ENCODE peak calls at places on chromosomes 1 and 21, in nine cellular contexts. A is hepatocyte; Y is tibial nerve; B is AG09309; L is thoracic aorta; X is cardiac muscle cell; V is CD8-positive, alpha-beta T cell; Q is GM23338; T is fibroblast of lung. I is an unnamed sample.

GRCh38 chr1:178055779-178056471 is 38.0 kb upstream of the RASAL2 start:
- DNase-seq in A (peak), Y (no peak), B (no peak), L (no peak), X (peak), V (no peak), Q (no peak), T (peak), I (peak)

GRCh38 chr21:37082856-37083611 is 10.0 kb downstream of the TTC3 start:
- DNase-seq in A (no peak), Y (no peak), B (no peak), L (no peak), X (no peak), V (no peak), Q (no peak), T (no peak), I (no peak)

GRCh38 chr1:159790237-159790917 is 9.6 kb downstream of the DUSP23 start:
- DNase-seq in A (peak), Y (no peak), B (no peak), L (no peak), X (peak), V (no peak), Q (peak), T (peak), I (peak)

GRCh38 chr1:175984813-175985212 is 222.3 kb downstream of the COP1 start:
- DNase-seq in A (peak), Y (no peak), B (no peak), L (no peak), X (no peak), V (no peak), Q (no peak), T (no peak), I (no peak)

GRCh38 chr1:213186168-213186567 is 135.1 kb downstream of the RPS6KC1 start:
- DNase-seq in A (no peak), Y (no peak), B (no peak), L (no peak), X (no peak), V (no peak), Q (no peak), T (no peak), I (no peak)

GRCh38 chr1:8866792-8867415 is 11.6 kb downstream of the ENO1 start:
- DNase-seq in A (no peak), Y (no peak), B (no peak), L (no peak), X (no peak), V (no peak), Q (no peak), T (no peak), I (no peak)

GRCh38 chr1:156387899-156388813 is 19.1 kb downstream of the RHBG start:
- DNase-seq in A (peak), Y (no peak), B (no peak), L (no peak), X (peak), V (no peak), Q (peak), T (no peak), I (no peak)

GRCh38 chr1:205458777-205459566 is 3.1 kb upstream of the BLACAT1 start:
- DNase-seq in A (peak), Y (no peak), B (no peak), L (no peak), X (peak), V (peak), Q (peak), T (peak), I (peak)

GRCh38 chr1:19338323-19338762 is 26.2 kb downstream of the SLC66A1 start:
- DNase-seq in A (peak), Y (no peak), B (no peak), L (no peak), X (no peak), V (no peak), Q (peak), T (no peak), I (no peak)

GRCh38 chr1:18955442-18956188 is 861 bp downstream of the IFFO2 start:
- DNase-seq in A (peak), Y (no peak), B (no peak), L (no peak), X (peak), V (no peak), Q (peak), T (no peak), I (no peak)

GRCh38 chr1:151839457-151840409 is at the start of gene C2CD4D:
- DNase-seq in A (peak), Y (no peak), B (no peak), L (no peak), X (peak), V (peak), Q (peak), T (no peak), I (peak)

GRCh38 chr1:101055623-101056022 is 30.0 kb upstream of the DPH5 start:
- DNase-seq in A (no peak), Y (no peak), B (no peak), L (no peak), X (no peak), V (no peak), Q (no peak), T (no peak), I (no peak)

GRCh38 chr1:9766759-9767442 is 56.9 kb downstream of the CLSTN1 start:
- DNase-seq in A (peak), Y (no peak), B (peak), L (no peak), X (peak), V (no peak), Q (no peak), T (peak), I (peak)

GRCh38 chr21:38311091-38311490 is 54.3 kb downstream of the KCNJ15 start:
- DNase-seq in A (no peak), Y (no peak), B (no peak), L (no peak), X (no peak), V (no peak), Q (no peak), T (no peak), I (no peak)

GRCh38 chr1:85344256-85344694 is 67.8 kb upstream of the BCL10 start:
- DNase-seq in A (peak), Y (no peak), B (no peak), L (no peak), X (peak), V (no peak), Q (peak), T (peak), I (peak)

GRCh38 chr1:227733751-227734545 is 1.2 kb downstream of the JMJD4 start:
- DNase-seq in A (no peak), Y (no peak), B (no peak), L (no peak), X (no peak), V (no peak), Q (no peak), T (no peak), I (peak)

GRCh38 chr21:41932191-41932575 is 21.6 kb downstream of the C2CD2 start:
- DNase-seq in A (peak), Y (no peak), B (peak), L (no peak), X (peak), V (no peak), Q (no peak), T (peak), I (peak)

GRCh38 chr21:38170283-38170682 is 86.5 kb upstream of the KCNJ15 start:
- DNase-seq in A (peak), Y (no peak), B (no peak), L (no peak), X (peak), V (no peak), Q (peak), T (peak), I (peak)

GRCh38 chr1:240189386-240189989 is 97.8 kb downstream of the FMN2 start:
- DNase-seq in A (peak), Y (peak), B (no peak), L (no peak), X (peak), V (peak), Q (peak), T (peak), I (peak)

GRCh38 chr1:11080931-11081330 is 18.7 kb downstream of the EXOSC10 start:
- DNase-seq in A (no peak), Y (no peak), B (no peak), L (no peak), X (no peak), V (no peak), Q (no peak), T (no peak), I (no peak)

GRCh38 chr1:31736675-31737074 is 27.5 kb downstream of the ADGRB2 start:
- DNase-seq in A (no peak), Y (no peak), B (no peak), L (no peak), X (no peak), V (no peak), Q (no peak), T (no peak), I (peak)

GRCh38 chr1:63774617-63775417 is 1.0 kb downstream of the ROR1 start:
- DNase-seq in A (peak), Y (peak), B (no peak), L (no peak), X (peak), V (no peak), Q (peak), T (peak), I (no peak)

GRCh38 chr1:166164995-166165660 is 1.7 kb downstream of the FAM78B start:
- DNase-seq in A (peak), Y (peak), B (no peak), L (no peak), X (peak), V (no peak), Q (peak), T (peak), I (no peak)

GRCh38 chr1:166165661-166166399 is 971 bp downstream of the FAM78B start:
- DNase-seq in A (peak), Y (peak), B (no peak), L (no peak), X (no peak), V (no peak), Q (peak), T (peak), I (no peak)

GRCh38 chr1:166166701-166167394 is at the start of gene FAM78B:
- DNase-seq in A (peak), Y (peak), B (no peak), L (no peak), X (peak), V (peak), Q (peak), T (peak), I (peak)

GRCh38 chr1:166167395-166167922 is 658 bp upstream of the FAM78B start:
- DNase-seq in A (no peak), Y (no peak), B (no peak), L (no peak), X (peak), V (no peak), Q (peak), T (no peak), I (no peak)

GRCh38 chr1:166166400-166166699 is 451 bp downstream of the FAM78B start:
- DNase-seq in A (no peak), Y (no peak), B (no peak), L (no peak), X (no peak), V (no peak), Q (no peak), T (no peak), I (no peak)
- TF ChIP-seq CTCF in A (no peak), Y (no peak), B (no peak), L (no peak), X (no peak), V (no peak), Q (no peak), T (no peak), I (no peak)

DNA sequence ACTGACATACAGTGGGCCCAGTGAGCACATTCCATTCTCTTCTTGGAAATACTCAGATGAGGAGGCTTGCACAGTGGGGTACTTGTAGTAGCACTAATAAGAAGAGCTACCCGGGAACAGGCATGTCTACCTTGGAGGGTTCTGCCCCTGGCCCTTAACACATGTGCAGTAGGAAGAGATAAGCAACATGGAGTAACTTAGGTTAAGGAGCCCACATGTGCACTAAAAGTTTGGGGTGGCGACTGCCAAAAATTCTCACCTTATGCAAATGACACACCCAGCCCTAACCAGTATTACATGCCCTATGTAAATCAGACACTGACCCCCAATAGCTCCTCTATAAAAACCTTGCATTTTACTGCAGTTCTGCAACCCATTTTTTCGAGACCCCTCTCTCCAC is 1313.3 kb downstream of the KCNT2 start:
- DNase-seq in A (no peak), Y (no peak), B (no peak), L (no peak), X (no peak), V (no peak), Q (peak), T (no peak), I (no peak)
- H3K4me3 ChIP-seq in A (no peak), Y (no peak), B (no peak), L (no peak), X (no peak), V (no peak), Q (no peak), T (no peak), I (no peak)

DNA sequence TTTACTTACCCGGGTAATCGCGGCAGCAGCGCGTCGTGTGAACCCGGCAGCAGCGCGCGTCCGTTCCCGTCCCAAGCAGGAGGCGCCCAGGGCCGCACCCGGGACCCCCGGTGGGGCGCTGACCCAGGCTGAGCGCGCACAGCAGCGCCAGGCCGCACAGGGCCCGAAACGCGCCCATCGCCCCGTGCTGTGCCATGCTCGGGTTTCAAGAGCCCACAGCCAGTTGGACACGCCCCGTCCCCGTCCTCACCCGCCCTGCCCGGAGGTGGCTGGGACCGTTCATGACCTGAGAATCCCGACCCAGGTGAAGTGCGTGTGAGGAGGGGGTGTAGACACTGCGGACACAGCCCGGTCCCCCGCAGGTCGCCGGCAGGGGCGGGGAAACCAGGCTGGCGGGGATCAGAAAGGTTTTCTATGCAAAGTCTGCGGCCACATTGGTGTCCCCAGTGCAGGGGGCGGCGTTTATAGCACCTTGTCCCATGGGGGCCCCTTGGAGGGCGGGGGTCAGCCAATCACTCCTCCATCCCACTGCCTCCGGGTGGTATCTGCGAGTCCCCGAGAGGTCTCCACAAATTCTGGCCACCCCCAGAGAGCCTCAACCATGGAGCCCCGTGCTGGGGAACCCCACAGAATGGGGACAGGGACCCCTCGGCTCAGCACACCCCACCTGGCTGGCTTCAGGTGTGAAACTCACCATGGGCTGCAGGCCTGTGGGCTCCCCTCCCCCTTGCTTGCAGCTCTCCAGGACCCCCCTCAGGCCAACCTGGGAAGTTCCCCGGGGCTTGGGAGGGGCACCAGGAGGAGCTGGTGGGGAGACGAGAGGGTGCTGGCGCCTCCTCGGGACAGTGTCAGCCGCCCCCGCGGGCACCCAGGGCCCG is at the start of gene TNFRSF18:
- DNase-seq in A (no peak), Y (no peak), B (no peak), L (no peak), X (no peak), V (no peak), Q (peak), T (peak), I (no peak)
- TF ChIP-seq CTCF in A (no peak), Y (no peak), B (no peak), L (no peak), X (peak), V (no peak), Q (peak), T (no peak), I (no peak)

GRCh38 chr1:77031101-77031662 is 163.9 kb downstream of the ST6GALNAC5 start:
- DNase-seq in A (peak), Y (no peak), B (peak), L (no peak), X (peak), V (no peak), Q (no peak), T (peak), I (peak)
- H3K4me3 ChIP-seq in A (no peak), Y (no peak), B (no peak), L (no peak), X (no peak), V (no peak), Q (no peak), T (no peak), I (no peak)

GRCh38 chr1:234321211-234321610 is 52.0 kb upstream of the COA6 start:
- DNase-seq in A (no peak), Y (no peak), B (no peak), L (no peak), X (no peak), V (no peak), Q (no peak), T (no peak), I (no peak)

GRCh38 chr1:234320549-234320948 is 52.7 kb upstream of the COA6 start:
- DNase-seq in A (peak), Y (no peak), B (no peak), L (no peak), X (no peak), V (no peak), Q (no peak), T (no peak), I (peak)

GRCh38 chr1:234324668-234325225 is 48.5 kb upstream of the COA6 start:
- DNase-seq in A (no peak), Y (no peak), B (no peak), L (no peak), X (no peak), V (no peak), Q (no peak), T (no peak), I (no peak)

GRCh38 chr1:234322097-234322496 is 51.2 kb upstream of the COA6 start:
- DNase-seq in A (no peak), Y (no peak), B (no peak), L (no peak), X (no peak), V (no peak), Q (no peak), T (no peak), I (no peak)

GRCh38 chr1:234322979-234323378 is 50.3 kb upstream of the COA6 start:
- DNase-seq in A (peak), Y (no peak), B (no peak), L (no peak), X (peak), V (peak), Q (peak), T (peak), I (peak)
- TF ChIP-seq CTCF in A (peak), Y (peak), B (peak), L (no peak), X (peak), V (peak), Q (peak), T (no peak), I (peak)

DNA sequence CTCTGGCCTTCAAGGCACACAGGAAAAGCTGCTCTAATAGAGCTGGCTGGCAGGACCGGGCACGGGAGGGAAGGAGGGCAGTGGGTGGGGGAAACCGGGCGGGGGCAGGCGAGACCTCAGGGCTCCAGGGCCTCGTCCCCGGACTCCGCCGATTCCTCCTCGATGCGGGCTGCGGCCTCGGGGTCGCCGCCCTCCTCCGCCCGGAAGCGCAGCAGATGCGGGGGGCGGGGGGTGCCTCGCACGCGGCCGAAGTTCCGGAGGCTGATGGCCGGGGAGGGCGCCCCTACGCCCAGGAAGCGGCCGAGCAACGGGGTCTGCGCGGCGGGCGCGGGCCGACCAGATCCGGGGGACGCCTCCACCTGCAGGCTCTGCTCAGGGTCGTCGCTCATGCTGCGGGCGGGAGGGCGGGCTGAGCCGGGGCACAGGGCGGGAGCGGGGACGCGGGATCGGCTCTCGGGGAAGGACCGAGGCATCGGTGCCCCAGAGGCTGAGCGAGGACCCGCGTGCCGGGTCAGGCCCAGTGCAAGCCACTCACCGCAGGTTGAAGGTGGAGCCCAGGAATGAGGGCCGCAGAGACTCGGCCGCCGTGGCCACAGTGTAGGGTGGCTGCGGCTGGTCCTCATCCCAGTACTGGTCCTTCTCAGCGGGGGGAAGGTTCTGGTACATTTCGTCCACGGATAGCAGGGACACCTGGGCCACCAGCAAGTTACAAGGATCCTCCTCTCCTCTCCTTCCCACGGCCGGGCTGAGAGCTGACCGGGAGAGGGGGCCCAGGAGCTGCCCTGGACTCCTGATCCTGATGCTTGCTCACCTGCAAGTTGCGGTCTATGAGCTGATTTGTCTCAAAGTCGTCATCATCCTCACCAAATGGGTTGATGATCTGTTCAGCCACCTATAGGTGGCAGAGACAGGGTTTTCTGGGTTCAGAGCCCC is 3.6 kb downstream of the BEST4 start:
- DNase-seq in A (no peak), Y (no peak), B (no peak), L (no peak), X (peak), V (no peak), Q (peak), T (no peak), I (no peak)
- H3K4me3 ChIP-seq in A (no peak), Y (peak), B (peak), L (peak), X (peak), V (peak), Q (peak), T (no peak), I (peak)

I was measured in bronchial epithelial cell.